ENCODE peak calls at places on chromosomes 16 and 17, in six cellular contexts. One of them, this sample, is unnamed. For H3K4me1, the result is how much of the 10 kb centered on the place peaks cover.

GRCh38 chr17:694239-694638 is 20.4 kb downstream of the VPS53 start:
- DNase-seq in A549: peak
- DNase-seq in Caco-2: no peak
- DNase-seq in hepatocyte: peak
- DNase-seq in GM23338: no peak
- DNase-seq in psoas muscle: no peak
- DNase-seq in this sample: no peak

GRCh38 chr16:72371307-72372081 is 199.5 kb upstream of the PMFBP1 start:
- DNase-seq in psoas muscle: no peak
- DNase-seq in A549: peak
- DNase-seq in GM23338: peak
- DNase-seq in Caco-2: no peak
- DNase-seq in hepatocyte: peak
- DNase-seq in this sample: peak

GRCh38 chr17:43215341-43215740 is 3.7 kb downstream of the TMEM106A start:
- DNase-seq in A549: no peak
- DNase-seq in hepatocyte: no peak
- DNase-seq in GM23338: no peak
- DNase-seq in Caco-2: no peak
- DNase-seq in psoas muscle: no peak
- DNase-seq in this sample: no peak

GRCh38 chr17:78694805-78695531 is 87.1 kb downstream of the CYTH1 start:
- DNase-seq in A549: no peak
- DNase-seq in GM23338: no peak
- DNase-seq in Caco-2: no peak
- DNase-seq in hepatocyte: no peak
- DNase-seq in psoas muscle: no peak
- DNase-seq in this sample: no peak

GRCh38 chr17:74839955-74840354 is 19.7 kb downstream of the GRIN2C start:
- DNase-seq in A549: no peak
- DNase-seq in GM23338: no peak
- DNase-seq in hepatocyte: no peak
- DNase-seq in Caco-2: no peak
- DNase-seq in psoas muscle: no peak
- DNase-seq in this sample: no peak

GRCh38 chr17:71237903-71238538 is 882.8 kb upstream of the SOX9 start:
- DNase-seq in psoas muscle: no peak
- DNase-seq in hepatocyte: peak
- DNase-seq in A549: peak
- DNase-seq in Caco-2: no peak
- DNase-seq in GM23338: no peak
- DNase-seq in this sample: no peak

GRCh38 chr17:75848523-75849303 is 4.5 kb upstream of the UNC13D start:
- DNase-seq in A549: peak
- DNase-seq in hepatocyte: peak
- DNase-seq in Caco-2: peak
- DNase-seq in GM23338: peak
- DNase-seq in psoas muscle: peak
- DNase-seq in this sample: peak

GRCh38 chr17:63911657-63912100 is 621 bp upstream of the CSHL1 start:
- DNase-seq in psoas muscle: no peak
- DNase-seq in hepatocyte: peak
- DNase-seq in Caco-2: no peak
- DNase-seq in GM23338: peak
- DNase-seq in A549: peak
- DNase-seq in this sample: peak

GRCh38 chr17:79280822-79281572 is 206.4 kb downstream of the ENGASE start:
- DNase-seq in psoas muscle: no peak
- DNase-seq in GM23338: no peak
- DNase-seq in hepatocyte: no peak
- DNase-seq in Caco-2: no peak
- DNase-seq in A549: no peak
- DNase-seq in this sample: no peak

GRCh38 chr17:13728751-13729150 is 127.0 kb upstream of the HS3ST3A1 start:
- DNase-seq in GM23338: no peak
- DNase-seq in Caco-2: no peak
- DNase-seq in hepatocyte: no peak
- DNase-seq in A549: no peak
- DNase-seq in psoas muscle: no peak
- DNase-seq in this sample: no peak

GRCh38 chr16:13453938-13454553 is 465.9 kb upstream of the ERCC4 start:
- DNase-seq in psoas muscle: no peak
- DNase-seq in GM23338: peak
- DNase-seq in hepatocyte: peak
- DNase-seq in A549: peak
- DNase-seq in Caco-2: no peak
- DNase-seq in this sample: no peak

GRCh38 chr17:27263386-27263785 is 30.5 kb upstream of the WSB1 start:
- DNase-seq in A549: no peak
- DNase-seq in Caco-2: no peak
- DNase-seq in hepatocyte: no peak
- DNase-seq in GM23338: no peak
- DNase-seq in psoas muscle: no peak
- DNase-seq in this sample: no peak

DNA sequence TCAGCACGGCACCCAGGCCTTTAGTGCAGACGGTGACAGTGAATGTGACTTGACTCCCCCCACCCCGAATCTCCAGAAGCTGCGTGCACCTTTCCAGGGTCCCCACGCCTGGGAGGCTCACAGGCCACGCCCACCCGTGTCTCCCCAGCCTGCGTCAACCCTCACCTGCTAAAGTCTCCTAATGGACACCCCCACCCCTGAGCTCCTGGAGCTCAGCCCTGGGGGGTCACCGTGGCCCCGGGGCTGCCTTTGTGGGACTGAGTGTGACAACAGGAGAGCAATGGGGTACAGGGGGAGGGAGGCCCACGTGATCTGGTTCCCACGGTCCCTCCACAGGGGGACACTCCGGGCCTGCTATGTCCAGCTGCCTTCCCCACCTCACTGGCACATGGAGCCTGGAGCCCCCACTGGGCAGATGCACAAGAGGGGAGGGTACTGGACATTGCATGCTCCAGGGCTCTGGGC is 7.4 kb upstream of the FASN start:
- DNase-seq in A549: no peak
- DNase-seq in GM23338: no peak
- DNase-seq in psoas muscle: no peak
- DNase-seq in Caco-2: no peak
- DNase-seq in hepatocyte: no peak
- DNase-seq in this sample: no peak
- H3K4me1 ChIP-seq in A549: half or more
- H3K4me1 ChIP-seq in GM23338: under half
- H3K4me1 ChIP-seq in psoas muscle: under half
- H3K4me1 ChIP-seq in Caco-2: half or more
- H3K4me1 ChIP-seq in hepatocyte: half or more
- H3K4me1 ChIP-seq in this sample: under half

GRCh38 chr17:57606111-57606875 is 138.8 kb downstream of the CCDC182 start:
- DNase-seq in hepatocyte: no peak
- DNase-seq in A549: no peak
- DNase-seq in psoas muscle: peak
- DNase-seq in GM23338: no peak
- DNase-seq in Caco-2: peak
- DNase-seq in this sample: no peak

GRCh38 chr17:57603541-57603940 is 141.6 kb downstream of the CCDC182 start:
- DNase-seq in psoas muscle: no peak
- DNase-seq in hepatocyte: no peak
- DNase-seq in A549: no peak
- DNase-seq in Caco-2: peak
- DNase-seq in GM23338: no peak
- DNase-seq in this sample: no peak

GRCh38 chr17:57603978-57604377 is 141.1 kb downstream of the CCDC182 start:
- DNase-seq in A549: no peak
- DNase-seq in Caco-2: no peak
- DNase-seq in hepatocyte: no peak
- DNase-seq in psoas muscle: no peak
- DNase-seq in GM23338: no peak
- DNase-seq in this sample: no peak

GRCh38 chr17:57605734-57606105 is 139.4 kb downstream of the CCDC182 start:
- DNase-seq in hepatocyte: no peak
- DNase-seq in Caco-2: peak
- DNase-seq in A549: no peak
- DNase-seq in psoas muscle: no peak
- DNase-seq in GM23338: no peak
- DNase-seq in this sample: peak

DNA sequence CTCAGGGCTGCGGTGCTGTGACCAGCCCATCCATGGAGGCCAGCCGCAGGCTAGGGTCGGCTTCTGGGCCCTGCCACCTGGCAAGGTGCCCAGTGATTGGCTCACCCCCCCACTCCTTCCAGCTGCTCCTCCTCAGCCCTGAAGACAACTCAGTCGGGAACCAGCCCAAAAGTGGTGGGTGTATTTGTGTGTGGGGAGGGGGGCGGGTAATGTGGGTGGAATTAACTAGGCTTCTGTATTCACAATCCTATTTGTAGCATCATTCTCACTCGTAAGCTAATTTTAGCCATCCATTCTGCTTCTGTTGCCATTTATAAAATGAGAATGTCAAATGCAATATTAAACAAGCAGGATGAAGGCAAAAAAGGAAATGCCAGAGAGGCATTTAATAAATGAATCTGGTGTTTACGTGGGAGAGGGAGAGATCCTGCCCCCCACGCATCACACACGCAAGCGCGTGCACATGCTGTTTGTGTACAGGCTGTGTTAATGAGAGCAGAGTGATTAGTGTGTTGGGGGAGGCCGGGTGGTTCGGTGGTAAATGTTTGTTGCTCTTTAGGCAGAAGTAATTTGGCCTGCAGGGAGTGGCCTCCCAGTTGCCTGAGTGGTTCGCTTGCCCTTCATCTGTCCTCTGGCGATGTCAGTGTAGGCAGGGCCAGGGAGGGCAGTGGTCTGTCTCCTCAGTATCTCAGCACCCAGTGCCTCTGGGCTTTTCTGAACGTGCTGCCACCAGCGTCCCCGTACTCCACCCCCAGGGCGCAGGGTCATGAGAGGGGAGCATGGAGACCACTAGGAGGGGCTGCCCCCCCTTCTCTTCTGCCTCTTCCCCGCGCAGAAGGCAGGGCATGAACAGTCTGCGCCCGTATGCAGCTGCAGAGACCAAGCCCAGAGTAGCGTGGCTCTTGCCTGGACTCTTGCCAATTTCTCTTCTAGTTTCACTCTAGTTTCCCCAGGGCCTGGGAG is 140.0 kb downstream of the CCDC182 start:
- DNase-seq in Caco-2: peak
- DNase-seq in A549: no peak
- DNase-seq in hepatocyte: peak
- DNase-seq in GM23338: peak
- DNase-seq in psoas muscle: peak
- DNase-seq in this sample: peak
- TF ChIP-seq CTCF in Caco-2: no peak
- TF ChIP-seq CTCF in A549: no peak
- TF ChIP-seq CTCF in hepatocyte: no peak
- TF ChIP-seq CTCF in GM23338: peak
- TF ChIP-seq CTCF in psoas muscle: no peak
- TF ChIP-seq CTCF in this sample: no peak

GRCh38 chr16:57669476-57670162 is 1.5 kb downstream of the ADGRG3 start:
- DNase-seq in hepatocyte: no peak
- DNase-seq in GM23338: no peak
- DNase-seq in psoas muscle: no peak
- DNase-seq in A549: no peak
- DNase-seq in Caco-2: no peak
- DNase-seq in this sample: no peak
- H3K4me1 ChIP-seq in hepatocyte: under half
- H3K4me1 ChIP-seq in GM23338: under half
- H3K4me1 ChIP-seq in psoas muscle: under half
- H3K4me1 ChIP-seq in A549: under half
- H3K4me1 ChIP-seq in Caco-2: under half
- H3K4me1 ChIP-seq in this sample: under half

DNA sequence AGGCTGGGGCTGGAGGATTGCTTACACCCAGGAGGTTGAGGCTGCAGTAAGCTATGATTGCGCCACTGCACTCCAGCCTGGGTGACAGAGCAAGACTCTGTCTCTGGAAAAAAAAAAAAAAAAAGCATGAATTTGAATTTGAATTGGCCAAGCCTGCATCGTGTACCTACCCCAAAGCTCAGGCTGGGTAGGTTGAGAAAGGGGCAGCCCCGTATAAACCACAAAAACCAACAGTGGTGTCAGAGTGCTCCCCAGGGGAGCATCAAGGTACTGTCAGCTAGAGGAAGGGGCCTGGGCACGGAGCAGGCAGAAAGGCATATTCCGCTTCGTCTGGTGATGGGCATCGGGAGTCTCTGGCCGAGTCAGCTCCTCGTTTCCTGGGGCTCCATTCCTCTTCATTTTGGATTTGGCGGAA is 40.9 kb downstream of the RAP1GAP2 start:
- DNase-seq in A549: no peak
- DNase-seq in GM23338: peak
- DNase-seq in psoas muscle: no peak
- DNase-seq in hepatocyte: no peak
- DNase-seq in Caco-2: no peak
- DNase-seq in this sample: no peak
- TF ChIP-seq CTCF in A549: no peak
- TF ChIP-seq CTCF in GM23338: peak
- TF ChIP-seq CTCF in psoas muscle: no peak
- TF ChIP-seq CTCF in hepatocyte: no peak
- TF ChIP-seq CTCF in Caco-2: no peak
- TF ChIP-seq CTCF in this sample: no peak

GRCh38 chr17:41520821-41521521 is 2.3 kb upstream of the KRT15 start:
- DNase-seq in hepatocyte: peak
- DNase-seq in psoas muscle: no peak
- DNase-seq in A549: no peak
- DNase-seq in GM23338: no peak
- DNase-seq in Caco-2: peak
- DNase-seq in this sample: no peak
- H3K4me1 ChIP-seq in hepatocyte: under half
- H3K4me1 ChIP-seq in psoas muscle: under half
- H3K4me1 ChIP-seq in A549: under half
- H3K4me1 ChIP-seq in GM23338: under half
- H3K4me1 ChIP-seq in Caco-2: half or more
- H3K4me1 ChIP-seq in this sample: under half

GRCh38 chr17:50480142-50480764 is 1.6 kb downstream of the RSAD1 start:
- DNase-seq in Caco-2: no peak
- DNase-seq in GM23338: no peak
- DNase-seq in A549: no peak
- DNase-seq in hepatocyte: no peak
- DNase-seq in psoas muscle: no peak
- DNase-seq in this sample: no peak

GRCh38 chr17:50476545-50477315 is 1.9 kb upstream of the RSAD1 start:
- DNase-seq in hepatocyte: peak
- DNase-seq in GM23338: no peak
- DNase-seq in psoas muscle: no peak
- DNase-seq in Caco-2: no peak
- DNase-seq in A549: no peak
- DNase-seq in this sample: no peak

GRCh38 chr17:50477976-50478375 is 684 bp upstream of the RSAD1 start:
- DNase-seq in A549: no peak
- DNase-seq in GM23338: no peak
- DNase-seq in Caco-2: no peak
- DNase-seq in hepatocyte: no peak
- DNase-seq in psoas muscle: no peak
- DNase-seq in this sample: no peak

GRCh38 chr17:50479522-50480141 is 972 bp downstream of the RSAD1 start:
- DNase-seq in psoas muscle: peak
- DNase-seq in GM23338: peak
- DNase-seq in hepatocyte: peak
- DNase-seq in Caco-2: peak
- DNase-seq in A549: peak
- DNase-seq in this sample: peak

GRCh38 chr17:50478391-50479361 is at the start of gene RSAD1:
- DNase-seq in hepatocyte: peak
- DNase-seq in Caco-2: peak
- DNase-seq in GM23338: peak
- DNase-seq in psoas muscle: peak
- DNase-seq in A549: peak
- DNase-seq in this sample: peak
- TF ChIP-seq CTCF in hepatocyte: peak
- TF ChIP-seq CTCF in Caco-2: peak
- TF ChIP-seq CTCF in GM23338: peak
- TF ChIP-seq CTCF in psoas muscle: peak
- TF ChIP-seq CTCF in A549: peak
- TF ChIP-seq CTCF in this sample: peak